ENCODE peak calls at places on chromosomes 16 and 17, in five cellular contexts. One of them, this sample, is unnamed.
A peak's percentile ranks its signal among the peaks of the same experiment; 100 is the strongest.

GRCh38 chr17:3569534-3570137 is 12.0 kb upstream of the TRPV3 start:
- DNase-seq in activated CD4-positive, alpha-beta T cell treated with anti-CD3 and anti-CD28 coated beads, Interleukin-2, amount 50 U/mL, for 1 hour: no peak
- DNase-seq in effector CD8-positive, alpha-beta T cell: no peak
- DNase-seq in effector CD4-positive, alpha-beta T cell: no peak
- DNase-seq in iPS-NIHi11: no peak
- DNase-seq in this sample: no peak

GRCh38 chr16:30490210-30490609 is 17.7 kb downstream of the ITGAL start:
- DNase-seq in effector CD8-positive, alpha-beta T cell: no peak
- DNase-seq in effector CD4-positive, alpha-beta T cell: no peak
- DNase-seq in activated CD4-positive, alpha-beta T cell treated with anti-CD3 and anti-CD28 coated beads, Interleukin-2, amount 50 U/mL, for 1 hour: no peak
- DNase-seq in iPS-NIHi11: no peak
- DNase-seq in this sample: no peak

GRCh38 chr16:81755915-81756644 is 23.0 kb upstream of the PLCG2 start:
- DNase-seq in effector CD8-positive, alpha-beta T cell: no peak
- DNase-seq in effector CD4-positive, alpha-beta T cell: no peak
- DNase-seq in iPS-NIHi11: no peak
- DNase-seq in activated CD4-positive, alpha-beta T cell treated with anti-CD3 and anti-CD28 coated beads, Interleukin-2, amount 50 U/mL, for 1 hour: no peak
- DNase-seq in this sample: no peak

GRCh38 chr16:85555549-85556455 is 57.3 kb upstream of the GSE1 start:
- DNase-seq in activated CD4-positive, alpha-beta T cell treated with anti-CD3 and anti-CD28 coated beads, Interleukin-2, amount 50 U/mL, for 1 hour: peak; percentile 18
- DNase-seq in effector CD8-positive, alpha-beta T cell: no peak
- DNase-seq in effector CD4-positive, alpha-beta T cell: peak; percentile 12
- DNase-seq in iPS-NIHi11: peak; percentile 75
- DNase-seq in this sample: peak; percentile 64

GRCh38 chr17:7856081-7856791 is 1.1 kb downstream of the NAA38 start:
- DNase-seq in iPS-NIHi11: no peak
- DNase-seq in activated CD4-positive, alpha-beta T cell treated with anti-CD3 and anti-CD28 coated beads, Interleukin-2, amount 50 U/mL, for 1 hour: peak; percentile 38
- DNase-seq in effector CD4-positive, alpha-beta T cell: peak; percentile 19
- DNase-seq in effector CD8-positive, alpha-beta T cell: no peak
- DNase-seq in this sample: no peak

GRCh38 chr16:81645303-81645702 is 133.8 kb upstream of the PLCG2 start:
- DNase-seq in activated CD4-positive, alpha-beta T cell treated with anti-CD3 and anti-CD28 coated beads, Interleukin-2, amount 50 U/mL, for 1 hour: no peak
- DNase-seq in effector CD8-positive, alpha-beta T cell: no peak
- DNase-seq in iPS-NIHi11: peak; percentile 57
- DNase-seq in effector CD4-positive, alpha-beta T cell: no peak
- DNase-seq in this sample: no peak

GRCh38 chr17:57537524-57538410 is 207.3 kb downstream of the CCDC182 start:
- DNase-seq in effector CD4-positive, alpha-beta T cell: no peak
- DNase-seq in effector CD8-positive, alpha-beta T cell: no peak
- DNase-seq in activated CD4-positive, alpha-beta T cell treated with anti-CD3 and anti-CD28 coated beads, Interleukin-2, amount 50 U/mL, for 1 hour: no peak
- DNase-seq in iPS-NIHi11: no peak
- DNase-seq in this sample: no peak

GRCh38 chr16:75195811-75196790 is 10.9 kb downstream of the CTRB2 start:
- DNase-seq in iPS-NIHi11: no peak
- DNase-seq in effector CD4-positive, alpha-beta T cell: no peak
- DNase-seq in activated CD4-positive, alpha-beta T cell treated with anti-CD3 and anti-CD28 coated beads, Interleukin-2, amount 50 U/mL, for 1 hour: no peak
- DNase-seq in effector CD8-positive, alpha-beta T cell: no peak
- DNase-seq in this sample: no peak

GRCh38 chr16:27110524-27110896 is 43.8 kb downstream of the C16orf82 start:
- DNase-seq in effector CD8-positive, alpha-beta T cell: no peak
- DNase-seq in effector CD4-positive, alpha-beta T cell: no peak
- DNase-seq in iPS-NIHi11: no peak
- DNase-seq in activated CD4-positive, alpha-beta T cell treated with anti-CD3 and anti-CD28 coated beads, Interleukin-2, amount 50 U/mL, for 1 hour: no peak
- DNase-seq in this sample: no peak

GRCh38 chr17:55134486-55135157 is 130.1 kb upstream of the HLF start:
- DNase-seq in activated CD4-positive, alpha-beta T cell treated with anti-CD3 and anti-CD28 coated beads, Interleukin-2, amount 50 U/mL, for 1 hour: no peak
- DNase-seq in iPS-NIHi11: no peak
- DNase-seq in effector CD8-positive, alpha-beta T cell: no peak
- DNase-seq in effector CD4-positive, alpha-beta T cell: no peak
- DNase-seq in this sample: no peak

GRCh38 chr17:62637809-62638208 is 10.3 kb downstream of the MRC2 start:
- DNase-seq in effector CD8-positive, alpha-beta T cell: no peak
- DNase-seq in effector CD4-positive, alpha-beta T cell: no peak
- DNase-seq in iPS-NIHi11: no peak
- DNase-seq in activated CD4-positive, alpha-beta T cell treated with anti-CD3 and anti-CD28 coated beads, Interleukin-2, amount 50 U/mL, for 1 hour: no peak
- DNase-seq in this sample: no peak

GRCh38 chr17:8985054-8985701 is 19.7 kb upstream of the PIK3R5 start:
- DNase-seq in activated CD4-positive, alpha-beta T cell treated with anti-CD3 and anti-CD28 coated beads, Interleukin-2, amount 50 U/mL, for 1 hour: no peak
- DNase-seq in iPS-NIHi11: no peak
- DNase-seq in effector CD8-positive, alpha-beta T cell: no peak
- DNase-seq in effector CD4-positive, alpha-beta T cell: no peak
- DNase-seq in this sample: peak; percentile 58

GRCh38 chr17:18240449-18240848 is 15.0 kb downstream of the LLGL1 start:
- DNase-seq in effector CD4-positive, alpha-beta T cell: no peak
- DNase-seq in iPS-NIHi11: no peak
- DNase-seq in activated CD4-positive, alpha-beta T cell treated with anti-CD3 and anti-CD28 coated beads, Interleukin-2, amount 50 U/mL, for 1 hour: no peak
- DNase-seq in effector CD8-positive, alpha-beta T cell: no peak
- DNase-seq in this sample: no peak

GRCh38 chr17:76700627-76701470 is 9.9 kb downstream of the MXRA7 start:
- DNase-seq in effector CD4-positive, alpha-beta T cell: no peak
- DNase-seq in iPS-NIHi11: peak; percentile 68
- DNase-seq in activated CD4-positive, alpha-beta T cell treated with anti-CD3 and anti-CD28 coated beads, Interleukin-2, amount 50 U/mL, for 1 hour: no peak
- DNase-seq in effector CD8-positive, alpha-beta T cell: no peak
- DNase-seq in this sample: no peak

GRCh38 chr16:11586375-11586855 is 304 bp downstream of the LITAF start:
- DNase-seq in iPS-NIHi11: no peak
- DNase-seq in effector CD8-positive, alpha-beta T cell: no peak
- DNase-seq in activated CD4-positive, alpha-beta T cell treated with anti-CD3 and anti-CD28 coated beads, Interleukin-2, amount 50 U/mL, for 1 hour: no peak
- DNase-seq in effector CD4-positive, alpha-beta T cell: no peak
- DNase-seq in this sample: peak; percentile 48

GRCh38 chr16:55701442-55702319 is 45.9 kb downstream of the SLC6A2 start:
- DNase-seq in effector CD8-positive, alpha-beta T cell: no peak
- DNase-seq in effector CD4-positive, alpha-beta T cell: no peak
- DNase-seq in activated CD4-positive, alpha-beta T cell treated with anti-CD3 and anti-CD28 coated beads, Interleukin-2, amount 50 U/mL, for 1 hour: peak; percentile 6
- DNase-seq in iPS-NIHi11: peak; percentile 63
- DNase-seq in this sample: no peak

GRCh38 chr16:53080345-53081031 is 25.7 kb downstream of the CHD9 start:
- DNase-seq in effector CD8-positive, alpha-beta T cell: no peak
- DNase-seq in activated CD4-positive, alpha-beta T cell treated with anti-CD3 and anti-CD28 coated beads, Interleukin-2, amount 50 U/mL, for 1 hour: no peak
- DNase-seq in effector CD4-positive, alpha-beta T cell: no peak
- DNase-seq in iPS-NIHi11: peak; percentile 47
- DNase-seq in this sample: no peak

GRCh38 chr17:64174686-64175456 is 44.9 kb upstream of the ERN1 start:
- DNase-seq in activated CD4-positive, alpha-beta T cell treated with anti-CD3 and anti-CD28 coated beads, Interleukin-2, amount 50 U/mL, for 1 hour: no peak
- DNase-seq in effector CD4-positive, alpha-beta T cell: no peak
- DNase-seq in effector CD8-positive, alpha-beta T cell: no peak
- DNase-seq in iPS-NIHi11: no peak
- DNase-seq in this sample: no peak

GRCh38 chr16:63372283-63372682 is 1336.0 kb upstream of the CDH8 start:
- DNase-seq in effector CD8-positive, alpha-beta T cell: no peak
- DNase-seq in activated CD4-positive, alpha-beta T cell treated with anti-CD3 and anti-CD28 coated beads, Interleukin-2, amount 50 U/mL, for 1 hour: no peak
- DNase-seq in iPS-NIHi11: no peak
- DNase-seq in effector CD4-positive, alpha-beta T cell: no peak
- DNase-seq in this sample: no peak

GRCh38 chr17:28763804-28764266 is 20.0 kb downstream of the TRAF4 start:
- DNase-seq in effector CD8-positive, alpha-beta T cell: peak; percentile 71
- DNase-seq in effector CD4-positive, alpha-beta T cell: peak; percentile 75
- DNase-seq in activated CD4-positive, alpha-beta T cell treated with anti-CD3 and anti-CD28 coated beads, Interleukin-2, amount 50 U/mL, for 1 hour: peak; percentile 81
- DNase-seq in iPS-NIHi11: peak; percentile 70
- DNase-seq in this sample: no peak

GRCh38 chr16:69419956-69420355 is 4.5 kb upstream of the CYB5B start:
- DNase-seq in iPS-NIHi11: no peak
- DNase-seq in effector CD8-positive, alpha-beta T cell: no peak
- DNase-seq in effector CD4-positive, alpha-beta T cell: no peak
- DNase-seq in activated CD4-positive, alpha-beta T cell treated with anti-CD3 and anti-CD28 coated beads, Interleukin-2, amount 50 U/mL, for 1 hour: no peak
- DNase-seq in this sample: no peak

GRCh38 chr17:21001813-21002221 is 41.0 kb downstream of the USP22 start:
- DNase-seq in activated CD4-positive, alpha-beta T cell treated with anti-CD3 and anti-CD28 coated beads, Interleukin-2, amount 50 U/mL, for 1 hour: no peak
- DNase-seq in iPS-NIHi11: no peak
- DNase-seq in effector CD8-positive, alpha-beta T cell: no peak
- DNase-seq in effector CD4-positive, alpha-beta T cell: no peak
- DNase-seq in this sample: no peak

GRCh38 chr17:77400445-77400870 is 259.7 kb downstream of the SEC14L1 start:
- DNase-seq in iPS-NIHi11: peak; percentile 62
- DNase-seq in effector CD8-positive, alpha-beta T cell: peak; percentile 50
- DNase-seq in effector CD4-positive, alpha-beta T cell: peak; percentile 72
- DNase-seq in activated CD4-positive, alpha-beta T cell treated with anti-CD3 and anti-CD28 coated beads, Interleukin-2, amount 50 U/mL, for 1 hour: peak; percentile 82
- DNase-seq in this sample: peak; percentile 50

GRCh38 chr16:12461971-12462370 is 341.7 kb downstream of the CPPED1 start:
- DNase-seq in effector CD8-positive, alpha-beta T cell: no peak
- DNase-seq in iPS-NIHi11: no peak
- DNase-seq in activated CD4-positive, alpha-beta T cell treated with anti-CD3 and anti-CD28 coated beads, Interleukin-2, amount 50 U/mL, for 1 hour: no peak
- DNase-seq in effector CD4-positive, alpha-beta T cell: no peak
- DNase-seq in this sample: no peak

GRCh38 chr16:57890752-57891111 is 80.2 kb downstream of the CNGB1 start:
- DNase-seq in activated CD4-positive, alpha-beta T cell treated with anti-CD3 and anti-CD28 coated beads, Interleukin-2, amount 50 U/mL, for 1 hour: no peak
- DNase-seq in effector CD4-positive, alpha-beta T cell: no peak
- DNase-seq in effector CD8-positive, alpha-beta T cell: no peak
- DNase-seq in iPS-NIHi11: no peak
- DNase-seq in this sample: no peak

GRCh38 chr17:64938925-64939474 is 19.7 kb upstream of the LRRC37A3 start:
- DNase-seq in activated CD4-positive, alpha-beta T cell treated with anti-CD3 and anti-CD28 coated beads, Interleukin-2, amount 50 U/mL, for 1 hour: peak; percentile 40
- DNase-seq in effector CD8-positive, alpha-beta T cell: no peak
- DNase-seq in effector CD4-positive, alpha-beta T cell: peak; percentile 21
- DNase-seq in iPS-NIHi11: peak; percentile 83
- DNase-seq in this sample: peak; percentile 37

GRCh38 chr16:29845656-29846055 is 17.4 kb downstream of the CDIPT start:
- DNase-seq in effector CD8-positive, alpha-beta T cell: no peak
- DNase-seq in iPS-NIHi11: no peak
- DNase-seq in activated CD4-positive, alpha-beta T cell treated with anti-CD3 and anti-CD28 coated beads, Interleukin-2, amount 50 U/mL, for 1 hour: no peak
- DNase-seq in effector CD4-positive, alpha-beta T cell: no peak
- DNase-seq in this sample: no peak

GRCh38 chr16:54488729-54489128 is 202.1 kb upstream of the IRX3 start:
- DNase-seq in activated CD4-positive, alpha-beta T cell treated with anti-CD3 and anti-CD28 coated beads, Interleukin-2, amount 50 U/mL, for 1 hour: no peak
- DNase-seq in iPS-NIHi11: no peak
- DNase-seq in effector CD4-positive, alpha-beta T cell: no peak
- DNase-seq in effector CD8-positive, alpha-beta T cell: no peak
- DNase-seq in this sample: no peak

GRCh38 chr16:85354623-85355514 is 242.6 kb upstream of the CIBAR2 start:
- DNase-seq in iPS-NIHi11: no peak
- DNase-seq in effector CD8-positive, alpha-beta T cell: no peak
- DNase-seq in effector CD4-positive, alpha-beta T cell: no peak
- DNase-seq in activated CD4-positive, alpha-beta T cell treated with anti-CD3 and anti-CD28 coated beads, Interleukin-2, amount 50 U/mL, for 1 hour: no peak
- DNase-seq in this sample: no peak

GRCh38 chr17:49891694-49892389 is 44.0 kb upstream of the TAC4 start:
- DNase-seq in activated CD4-positive, alpha-beta T cell treated with anti-CD3 and anti-CD28 coated beads, Interleukin-2, amount 50 U/mL, for 1 hour: no peak
- DNase-seq in effector CD8-positive, alpha-beta T cell: no peak
- DNase-seq in effector CD4-positive, alpha-beta T cell: no peak
- DNase-seq in iPS-NIHi11: no peak
- DNase-seq in this sample: no peak

GRCh38 chr17:47615766-47616424 is 33.8 kb upstream of the KPNB1 start:
- DNase-seq in iPS-NIHi11: peak; percentile 41
- DNase-seq in activated CD4-positive, alpha-beta T cell treated with anti-CD3 and anti-CD28 coated beads, Interleukin-2, amount 50 U/mL, for 1 hour: no peak
- DNase-seq in effector CD8-positive, alpha-beta T cell: no peak
- DNase-seq in effector CD4-positive, alpha-beta T cell: no peak
- DNase-seq in this sample: no peak

GRCh38 chr16:10619271-10619849 is 39.0 kb upstream of the EMP2 start:
- DNase-seq in activated CD4-positive, alpha-beta T cell treated with anti-CD3 and anti-CD28 coated beads, Interleukin-2, amount 50 U/mL, for 1 hour: no peak
- DNase-seq in effector CD4-positive, alpha-beta T cell: no peak
- DNase-seq in iPS-NIHi11: peak; percentile 82
- DNase-seq in effector CD8-positive, alpha-beta T cell: no peak
- DNase-seq in this sample: no peak

GRCh38 chr16:11955713-11956123 is 9.3 kb upstream of the TNFRSF17 start:
- DNase-seq in effector CD4-positive, alpha-beta T cell: no peak
- DNase-seq in activated CD4-positive, alpha-beta T cell treated with anti-CD3 and anti-CD28 coated beads, Interleukin-2, amount 50 U/mL, for 1 hour: no peak
- DNase-seq in iPS-NIHi11: no peak
- DNase-seq in effector CD8-positive, alpha-beta T cell: no peak
- DNase-seq in this sample: no peak

GRCh38 chr16:12341423-12341822 is 364.9 kb downstream of the SNX29 start:
- DNase-seq in effector CD8-positive, alpha-beta T cell: no peak
- DNase-seq in iPS-NIHi11: no peak
- DNase-seq in effector CD4-positive, alpha-beta T cell: no peak
- DNase-seq in activated CD4-positive, alpha-beta T cell treated with anti-CD3 and anti-CD28 coated beads, Interleukin-2, amount 50 U/mL, for 1 hour: no peak
- DNase-seq in this sample: no peak

GRCh38 chr16:79599837-79600635 is 501 bp downstream of the MAF start:
- DNase-seq in effector CD4-positive, alpha-beta T cell: peak; percentile 38
- DNase-seq in effector CD8-positive, alpha-beta T cell: no peak
- DNase-seq in activated CD4-positive, alpha-beta T cell treated with anti-CD3 and anti-CD28 coated beads, Interleukin-2, amount 50 U/mL, for 1 hour: peak; percentile 36
- DNase-seq in iPS-NIHi11: peak; percentile 67
- DNase-seq in this sample: peak; percentile 44

GRCh38 chr17:82357394-82357793 is 1.7 kb upstream of the TEX19 start:
- DNase-seq in effector CD4-positive, alpha-beta T cell: no peak
- DNase-seq in iPS-NIHi11: no peak
- DNase-seq in effector CD8-positive, alpha-beta T cell: no peak
- DNase-seq in activated CD4-positive, alpha-beta T cell treated with anti-CD3 and anti-CD28 coated beads, Interleukin-2, amount 50 U/mL, for 1 hour: no peak
- DNase-seq in this sample: no peak

This sample was measured in GM06990.